ENCODE peak calls at places on chromosomes 5 and 9, in six cellular contexts. J is PC-3, T is HepG2, V is astrocyte, Z is GM23248, F is mammary epithelial cell. G is an unnamed sample.

GRCh38 chr9:1490341-1491115 is 440.4 kb downstream of the DMRT2 start:
- DNase-seq in J (peak; percentile 69), T (no peak), V (no peak), Z (peak; percentile 29), F (peak; percentile 19), G (no peak)

GRCh38 chr5:93887678-93888077 is 146.3 kb upstream of the POU5F2 start:
- DNase-seq in J (no peak), T (no peak), V (no peak), Z (no peak), F (no peak), G (no peak)

GRCh38 chr9:92724528-92725265 is 39.9 kb downstream of the BICD2 start:
- DNase-seq in J (no peak), T (no peak), V (no peak), Z (no peak), F (no peak), G (no peak)

GRCh38 chr9:130024597-130024994 is 18.4 kb downstream of the FNBP1 start:
- DNase-seq in J (peak; percentile 94), T (peak; percentile 51), V (peak; percentile 60), Z (peak; percentile 38), F (peak; percentile 73), G (no peak)

GRCh38 chr9:133569891-133570651 is 35.6 kb downstream of the ADAMTSL2 start:
- DNase-seq in J (no peak), T (no peak), V (no peak), Z (no peak), F (no peak), G (no peak)

GRCh38 chr5:171596391-171596878 is 177.0 kb downstream of the FGF18 start:
- DNase-seq in J (peak; percentile 61), T (no peak), V (peak; percentile 92), Z (peak; percentile 48), F (no peak), G (peak; percentile 72)

GRCh38 chr5:142065273-142065672 is 43.3 kb upstream of the NDFIP1 start:
- DNase-seq in J (no peak), T (peak; percentile 54), V (no peak), Z (peak; percentile 20), F (no peak), G (peak; percentile 51)

GRCh38 chr5:223791-224190 is 5.7 kb downstream of the SDHA start:
- DNase-seq in J (no peak), T (no peak), V (no peak), Z (no peak), F (no peak), G (no peak)

GRCh38 chr9:34957492-34958410 is at the start of gene PHF24:
- DNase-seq in J (no peak), T (no peak), V (no peak), Z (peak; percentile 62), F (no peak), G (peak; percentile 70)

GRCh38 chr5:43073597-43074546 is 33.8 kb upstream of the ANXA2R start:
- DNase-seq in J (peak; percentile 79), T (peak; percentile 49), V (no peak), Z (peak; percentile 61), F (peak; percentile 21), G (peak; percentile 40)

GRCh38 chr9:133368249-133368881 is 7.5 kb downstream of the SURF4 start:
- DNase-seq in J (no peak), T (no peak), V (no peak), Z (peak; percentile 40), F (no peak), G (peak; percentile 56)

GRCh38 chr5:179266291-179267070 is 78.8 kb downstream of the ADAMTS2 start:
- DNase-seq in J (no peak), T (no peak), V (no peak), Z (peak; percentile 80), F (no peak), G (peak; percentile 4)

GRCh38 chr9:106920701-106921283 is 57.8 kb downstream of the ZNF462 start:
- DNase-seq in J (peak; percentile 57), T (peak; percentile 18), V (peak; percentile 68), Z (peak; percentile 69), F (peak; percentile 53), G (peak; percentile 67)

GRCh38 chr5:145887976-145888574 is 15.3 kb upstream of the GRXCR2 start:
- DNase-seq in J (peak; percentile 68), T (peak; percentile 56), V (peak; percentile 37), Z (peak; percentile 70), F (peak; percentile 51), G (peak; percentile 71)

GRCh38 chr5:95063492-95063891 is 221.4 kb downstream of the MCTP1 start:
- DNase-seq in J (no peak), T (no peak), V (no peak), Z (no peak), F (no peak), G (no peak)

GRCh38 chr5:109837226-109837861 is 147.6 kb downstream of the MAN2A1 start:
- DNase-seq in J (no peak), T (no peak), V (no peak), Z (no peak), F (no peak), G (no peak)

GRCh38 chr5:95799181-95799835 is 23.2 kb downstream of the GLRX start:
- DNase-seq in J (no peak), T (peak; percentile 19), V (no peak), Z (no peak), F (no peak), G (no peak)

GRCh38 chr9:105158898-105159297 is 85.6 kb upstream of the SLC44A1 start:
- DNase-seq in J (no peak), T (no peak), V (no peak), Z (no peak), F (no peak), G (no peak)

GRCh38 chr9:73441890-73442818 is 290.5 kb downstream of the ANXA1 start:
- DNase-seq in J (no peak), T (no peak), V (peak; percentile 76), Z (peak; percentile 9), F (peak; percentile 23), G (no peak)

GRCh38 chr5:153504726-153505125 is 14.3 kb downstream of the GRIA1 start:
- DNase-seq in J (no peak), T (no peak), V (no peak), Z (no peak), F (no peak), G (no peak)

DNA sequence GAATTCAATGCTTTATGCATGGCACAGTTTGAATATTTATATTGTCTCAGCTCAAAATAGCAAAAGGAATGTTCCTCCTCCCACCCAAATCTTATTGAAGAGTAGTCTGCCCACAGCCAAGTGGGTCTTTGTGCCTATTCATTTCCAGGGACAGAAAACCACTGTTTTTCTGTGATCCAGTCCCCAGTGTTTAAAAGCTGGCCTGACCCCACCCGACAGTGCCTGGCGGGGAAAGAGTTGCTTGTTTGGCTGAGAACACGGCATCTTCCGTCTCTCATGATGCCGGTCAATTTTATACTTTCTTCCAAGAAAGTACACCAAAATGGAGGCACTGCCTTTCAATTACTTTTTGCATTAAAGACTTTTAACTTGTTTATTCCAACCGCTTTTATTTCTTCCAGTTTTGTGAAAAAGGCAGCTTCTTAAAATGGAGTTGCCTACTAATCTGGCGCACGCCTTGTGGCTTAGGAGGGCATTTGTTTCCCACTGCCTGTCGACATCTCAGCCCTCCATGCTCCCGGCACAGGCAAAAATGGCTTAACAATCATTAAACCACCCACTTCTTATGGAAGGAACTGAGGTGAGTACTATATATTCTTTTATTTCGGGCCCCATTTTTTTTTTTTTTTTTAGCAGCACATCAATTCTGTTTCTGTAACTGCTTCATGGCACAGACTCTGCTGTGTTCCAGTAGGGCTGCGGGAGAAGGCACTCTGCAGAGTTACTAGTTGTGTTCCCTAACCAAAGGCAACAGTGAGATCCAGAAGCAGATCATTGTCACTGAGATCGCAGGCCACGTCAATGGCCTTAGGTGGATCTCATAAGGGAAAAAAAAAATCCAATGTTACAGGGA is 52.2 kb downstream of the HABP4 start:
- DNase-seq in J (no peak), T (no peak), V (no peak), Z (no peak), F (no peak), G (no peak)
- H3K4me2 ChIP-seq in J (no peak overlapping the region), T (no peak overlapping the region), V (no peak overlapping the region), Z (peak overlapping the region; percentile 19), F (no peak overlapping the region), G (no peak overlapping the region)

GRCh38 chr5:80190960-80191359 is 64.9 kb downstream of the SERINC5 start:
- DNase-seq in J (no peak), T (no peak), V (no peak), Z (no peak), F (no peak), G (no peak)
- H3K4me1 ChIP-seq in J (peaks cover 10% of the 10 kb centered on the region), T (peaks cover 65% of the 10 kb centered on the region), V (peaks cover 17% of the 10 kb centered on the region), Z (peaks cover 20% of the 10 kb centered on the region), F (peaks cover 7% of the 10 kb centered on the region), G (peaks cover 39% of the 10 kb centered on the region)

GRCh38 chr9:126773004-126773607 is 31.7 kb upstream of the ZBTB43 start:
- DNase-seq in J (peak; percentile 49), T (peak; percentile 32), V (no peak), Z (peak; percentile 55), F (no peak), G (peak; percentile 44)
- H2AFZ ChIP-seq in J (peak overlapping the region; percentile 38), T (peak overlapping the region; percentile 78), V (no peak overlapping the region), Z (no peak overlapping the region), F (peak overlapping the region; percentile 10), G (no peak overlapping the region)

GRCh38 chr5:130724658-130725057 is 440.4 kb downstream of the HINT1 start:
- DNase-seq in J (peak; percentile 37), T (no peak), V (no peak), Z (no peak), F (peak; percentile 32), G (no peak)
- H3K4me2 ChIP-seq in J (peak overlapping the region; percentile 1), T (no peak overlapping the region), V (no peak overlapping the region), Z (no peak overlapping the region), F (no peak overlapping the region), G (no peak overlapping the region)

GRCh38 chr9:138112791-138113600 is 235.4 kb downstream of the CACNA1B start:
- DNase-seq in J (no peak), T (no peak), V (no peak), Z (no peak), F (no peak), G (no peak)
- H3K4me1 ChIP-seq in J (no peaks in the 10 kb centered on the region), T (no peaks in the 10 kb centered on the region), V (no peaks in the 10 kb centered on the region), Z (no peaks in the 10 kb centered on the region), F (no peaks in the 10 kb centered on the region), G (no peaks in the 10 kb centered on the region)

DNA sequence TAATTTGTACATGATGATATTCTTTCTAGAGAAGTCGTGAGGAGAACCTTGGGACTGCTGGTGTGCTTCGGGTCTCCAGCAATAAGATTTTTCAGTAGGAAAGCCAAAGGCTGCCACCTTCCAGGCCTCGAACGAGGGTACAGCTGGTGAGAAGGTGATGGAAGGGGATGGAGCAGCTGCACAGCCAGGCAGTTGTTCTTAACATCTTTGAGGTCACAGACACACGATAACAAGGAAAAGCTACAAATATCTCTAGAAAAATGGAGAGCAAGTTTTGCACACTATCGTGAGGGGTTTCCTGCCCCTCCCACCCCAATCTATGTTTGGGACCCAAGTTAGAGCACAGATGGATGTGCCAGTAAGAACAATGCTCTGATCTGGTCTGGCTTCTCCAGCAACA is 6.8 kb upstream of the IL7R start:
- DNase-seq in J (no peak), T (no peak), V (no peak), Z (no peak), F (no peak), G (no peak)
- H2AFZ ChIP-seq in J (no peak overlapping the region), T (no peak overlapping the region), V (no peak overlapping the region), Z (peak overlapping the region; percentile 22), F (no peak overlapping the region), G (no peak overlapping the region)

G was measured in hepatocyte.